ENCODE peak calls at places on chromosome 1, in four cellular contexts. One of them, this sample, is unnamed.
A peak's percentile ranks its signal among the peaks of the same experiment; 100 is the strongest.

GRCh38 chr1:7093297-7093696 is 308.0 kb downstream of the CAMTA1 start:
- DNase-seq in GM12878: no peak
- DNase-seq in A549: no peak
- DNase-seq in K562: no peak
- DNase-seq in this sample: no peak

GRCh38 chr1:41805771-41806471 is 112.8 kb downstream of the HIVEP3 start:
- DNase-seq in GM12878: no peak
- DNase-seq in K562: no peak
- DNase-seq in A549: no peak
- DNase-seq in this sample: no peak

GRCh38 chr1:15735304-15736034 is 589 bp upstream of the SLC25A34 start:
- DNase-seq in A549: no peak
- DNase-seq in K562: no peak
- DNase-seq in GM12878: no peak
- DNase-seq in this sample: no peak

GRCh38 chr1:202624088-202624780 is 86.0 kb downstream of the SYT2 start:
- DNase-seq in GM12878: no peak
- DNase-seq in A549: no peak
- DNase-seq in K562: no peak
- DNase-seq in this sample: no peak

GRCh38 chr1:34785875-34786470 is 5.0 kb downstream of the GJB3 start:
- DNase-seq in GM12878: no peak
- DNase-seq in A549: no peak
- DNase-seq in K562: no peak
- DNase-seq in this sample: no peak

GRCh38 chr1:8602471-8603219 is 214.8 kb downstream of the RERE start:
- DNase-seq in K562: no peak
- DNase-seq in A549: no peak
- DNase-seq in GM12878: no peak
- DNase-seq in this sample: no peak

GRCh38 chr1:7572654-7573152 is 198.4 kb upstream of the VAMP3 start:
- DNase-seq in GM12878: no peak
- DNase-seq in K562: peak; percentile 34
- DNase-seq in A549: no peak
- DNase-seq in this sample: no peak

GRCh38 chr1:98749152-98749756 is 87.7 kb downstream of the SNX7 start:
- DNase-seq in A549: peak; percentile 2
- DNase-seq in K562: no peak
- DNase-seq in GM12878: no peak
- DNase-seq in this sample: peak; percentile 7

GRCh38 chr1:5297199-5297877 is 642.9 kb downstream of the AJAP1 start:
- DNase-seq in K562: no peak
- DNase-seq in A549: no peak
- DNase-seq in GM12878: no peak
- DNase-seq in this sample: no peak

GRCh38 chr1:81617308-81618027 is 183.3 kb upstream of the ADGRL2 start:
- DNase-seq in K562: no peak
- DNase-seq in A549: no peak
- DNase-seq in GM12878: no peak
- DNase-seq in this sample: peak; percentile 4

GRCh38 chr1:212689196-212689710 is 10.4 kb downstream of the BATF3 start:
- DNase-seq in GM12878: no peak
- DNase-seq in A549: no peak
- DNase-seq in K562: no peak
- DNase-seq in this sample: no peak

GRCh38 chr1:41547781-41548560 is 63.5 kb upstream of the EDN2 start:
- DNase-seq in GM12878: no peak
- DNase-seq in A549: no peak
- DNase-seq in K562: no peak
- DNase-seq in this sample: no peak

GRCh38 chr1:16075337-16076002 is 2.0 kb upstream of the FAM131C start:
- DNase-seq in A549: no peak
- DNase-seq in K562: no peak
- DNase-seq in GM12878: no peak
- DNase-seq in this sample: peak; percentile 85

GRCh38 chr1:219329606-219330005 is 155.9 kb downstream of the LYPLAL1 start:
- DNase-seq in K562: no peak
- DNase-seq in GM12878: no peak
- DNase-seq in A549: no peak
- DNase-seq in this sample: peak; percentile 82

GRCh38 chr1:243558556-243558955 is 291.5 kb downstream of the AKT3 start:
- DNase-seq in K562: no peak
- DNase-seq in GM12878: no peak
- DNase-seq in A549: no peak
- DNase-seq in this sample: no peak

GRCh38 chr1:35708952-35709351 is 9.7 kb downstream of the C1orf216 start:
- DNase-seq in K562: no peak
- DNase-seq in A549: no peak
- DNase-seq in GM12878: no peak
- DNase-seq in this sample: no peak

GRCh38 chr1:116909511-116910378 is at the start of gene PTGFRN:
- DNase-seq in K562: peak; percentile 72
- DNase-seq in A549: peak; percentile 51
- DNase-seq in GM12878: no peak
- DNase-seq in this sample: peak; percentile 6

GRCh38 chr1:28443550-28443949 is 62.3 kb upstream of the RCC1 start:
- DNase-seq in K562: no peak
- DNase-seq in A549: no peak
- DNase-seq in GM12878: no peak
- DNase-seq in this sample: no peak

GRCh38 chr1:25617626-25618432 is 1.2 kb downstream of the MAN1C1 start:
- DNase-seq in K562: no peak
- DNase-seq in A549: no peak
- DNase-seq in GM12878: no peak
- DNase-seq in this sample: no peak

GRCh38 chr1:53733447-53733931 is 5.5 kb downstream of the GLIS1 start:
- DNase-seq in A549: no peak
- DNase-seq in K562: no peak
- DNase-seq in GM12878: no peak
- DNase-seq in this sample: no peak

GRCh38 chr1:115952547-115952946 is 23.8 kb upstream of the SLC22A15 start:
- DNase-seq in A549: no peak
- DNase-seq in GM12878: no peak
- DNase-seq in K562: no peak
- DNase-seq in this sample: no peak

GRCh38 chr1:171142451-171143121 is 42.5 kb upstream of the FMO2 start:
- DNase-seq in GM12878: no peak
- DNase-seq in K562: no peak
- DNase-seq in A549: no peak
- DNase-seq in this sample: peak; percentile 52

GRCh38 chr1:26887125-26887524 is 3.0 kb downstream of the GPN2 start:
- DNase-seq in K562: no peak
- DNase-seq in GM12878: no peak
- DNase-seq in A549: peak; percentile 46
- DNase-seq in this sample: peak; percentile 52

GRCh38 chr1:224493269-224493668 is 58.7 kb upstream of the WDR26 start:
- DNase-seq in A549: no peak
- DNase-seq in GM12878: no peak
- DNase-seq in K562: no peak
- DNase-seq in this sample: no peak

GRCh38 chr1:40017951-40018575 is 22.5 kb upstream of the CAP1 start:
- DNase-seq in K562: no peak
- DNase-seq in A549: peak; percentile 8
- DNase-seq in GM12878: no peak
- DNase-seq in this sample: no peak

GRCh38 chr1:110056776-110057175 is 13.7 kb downstream of the ALX3 start:
- DNase-seq in GM12878: no peak
- DNase-seq in K562: no peak
- DNase-seq in A549: no peak
- DNase-seq in this sample: peak; percentile 73

DNA sequence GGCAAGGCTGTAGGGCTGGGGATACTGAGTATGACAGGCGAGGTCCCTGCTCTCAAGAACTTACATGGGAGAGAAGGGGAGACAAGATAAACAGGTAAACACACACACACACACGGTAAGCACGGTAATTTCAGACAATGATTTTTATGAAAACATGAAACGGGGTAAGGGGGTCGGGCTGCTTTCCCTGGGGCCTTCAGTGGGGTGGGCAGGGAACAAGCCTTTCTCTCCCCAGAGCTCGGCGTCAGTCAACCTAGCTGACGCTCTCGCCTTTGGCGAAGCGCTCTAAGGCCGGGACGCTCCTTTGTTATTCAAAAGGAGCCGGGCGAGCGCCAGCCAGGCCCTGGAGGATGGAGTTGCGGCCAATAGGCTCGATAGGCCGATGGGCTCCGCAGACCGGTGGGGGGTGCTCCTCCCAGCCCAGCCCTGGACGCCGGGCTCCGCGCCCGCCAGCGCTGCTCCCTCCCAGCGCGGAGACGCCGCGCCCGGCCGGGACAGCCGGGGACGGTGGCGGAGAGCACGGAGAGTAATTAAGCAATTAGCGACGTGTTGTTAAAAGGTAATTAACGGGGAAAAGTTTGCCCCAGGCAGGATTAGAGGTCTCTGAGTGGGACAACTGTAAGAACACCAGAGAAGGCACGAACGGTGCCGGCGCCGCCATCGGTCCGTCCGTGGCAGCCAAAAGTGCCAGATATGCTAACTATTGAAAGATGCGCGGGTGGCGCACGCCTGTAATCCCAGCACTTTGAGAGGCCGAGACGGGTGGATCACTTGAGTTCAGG is 980 bp upstream of the INKA2 start:
- DNase-seq in A549: peak; percentile 72
- DNase-seq in GM12878: no peak
- DNase-seq in K562: no peak
- DNase-seq in this sample: peak; percentile 52
- TF ChIP-seq BHLHE40 in A549: no peak
- TF ChIP-seq BHLHE40 in GM12878: no peak
- TF ChIP-seq BHLHE40 in K562: no peak
- TF ChIP-seq BHLHE40 in this sample: no peak

DNA sequence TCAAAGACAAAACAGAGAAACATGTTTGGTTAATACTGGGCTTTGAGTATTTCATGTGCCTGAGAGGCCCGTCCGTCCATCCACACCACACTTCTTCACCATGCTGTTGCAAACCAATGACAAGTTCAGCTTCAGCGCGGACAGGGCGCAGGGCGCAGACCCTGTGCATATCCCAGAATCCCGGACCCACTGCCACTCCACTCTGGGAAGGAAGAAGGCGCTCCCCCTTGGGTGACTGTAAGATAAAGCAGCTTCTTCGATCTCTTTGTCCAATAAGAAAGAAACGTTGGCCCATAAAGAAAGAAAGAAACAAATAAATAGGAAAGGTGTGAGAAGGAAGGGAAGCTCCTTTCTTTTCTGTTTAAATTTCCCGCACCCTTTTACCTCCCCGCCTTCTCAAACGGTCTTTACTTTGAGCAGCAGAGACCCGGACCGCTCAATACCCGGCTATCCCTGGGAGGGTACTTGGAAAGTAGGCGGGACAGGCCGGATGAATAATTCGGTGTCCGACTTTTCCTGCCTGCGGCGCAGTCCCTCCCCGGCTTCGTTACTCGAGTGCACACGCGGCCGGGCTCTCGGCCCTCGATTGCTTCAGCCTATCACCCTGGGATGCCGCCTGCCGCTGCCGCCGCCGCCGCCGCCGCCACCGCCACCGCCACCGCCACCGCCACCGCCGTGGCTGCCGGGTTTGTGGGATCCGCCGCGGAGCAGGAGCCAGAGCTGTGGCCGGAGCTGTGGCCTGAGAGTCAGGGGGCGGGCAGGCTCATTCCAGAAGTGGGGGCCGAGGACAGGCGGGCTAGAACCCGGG is 550 bp upstream of the RASAL2 start:
- DNase-seq in K562: peak; percentile 94
- DNase-seq in A549: peak; percentile 96
- DNase-seq in GM12878: peak; percentile 27
- DNase-seq in this sample: peak; percentile 96
- TF ChIP-seq POLR2A in K562: peak; percentile 44
- TF ChIP-seq POLR2A in A549: peak; percentile 37
- TF ChIP-seq POLR2A in GM12878: no peak
- TF ChIP-seq POLR2A in this sample: no peak

GRCh38 chr1:96473791-96474452 is 247.7 kb upstream of the PTBP2 start:
- DNase-seq in K562: no peak
- DNase-seq in A549: no peak
- DNase-seq in GM12878: no peak
- DNase-seq in this sample: peak; percentile 79
- TF ChIP-seq ELK1 in K562: no peak
- TF ChIP-seq ELK1 in A549: no peak
- TF ChIP-seq ELK1 in GM12878: no peak
- TF ChIP-seq ELK1 in this sample: no peak

GRCh38 chr1:23979387-23980005 is 631 bp downstream of the SRSF10 start:
- DNase-seq in K562: no peak
- DNase-seq in GM12878: no peak
- DNase-seq in A549: no peak
- DNase-seq in this sample: no peak
- TF ChIP-seq BHLHE40 in K562: no peak
- TF ChIP-seq BHLHE40 in GM12878: no peak
- TF ChIP-seq BHLHE40 in A549: no peak
- TF ChIP-seq BHLHE40 in this sample: no peak

GRCh38 chr1:51070011-51070410 is 32.0 kb upstream of the C1orf185 start:
- DNase-seq in K562: no peak
- DNase-seq in A549: no peak
- DNase-seq in GM12878: no peak
- DNase-seq in this sample: no peak
- TF ChIP-seq POLR2A in K562: no peak
- TF ChIP-seq POLR2A in A549: no peak
- TF ChIP-seq POLR2A in GM12878: no peak
- TF ChIP-seq POLR2A in this sample: no peak

GRCh38 chr1:168467452-168467851 is 76.3 kb downstream of the XCL2 start:
- DNase-seq in K562: no peak
- DNase-seq in A549: no peak
- DNase-seq in GM12878: peak; percentile 38
- DNase-seq in this sample: no peak

GRCh38 chr1:168465942-168466702 is 77.7 kb downstream of the XCL2 start:
- DNase-seq in GM12878: peak; percentile 88
- DNase-seq in K562: peak; percentile 81
- DNase-seq in A549: no peak
- DNase-seq in this sample: peak; percentile 46

GRCh38 chr1:168468822-168469221 is 75.0 kb downstream of the XCL2 start:
- DNase-seq in K562: no peak
- DNase-seq in A549: no peak
- DNase-seq in GM12878: no peak
- DNase-seq in this sample: no peak

GRCh38 chr1:168468042-168468809 is 75.6 kb downstream of the XCL2 start:
- DNase-seq in GM12878: no peak
- DNase-seq in K562: no peak
- DNase-seq in A549: no peak
- DNase-seq in this sample: no peak

GRCh38 chr1:168466703-168467081 is 77.1 kb downstream of the XCL2 start:
- DNase-seq in GM12878: peak; percentile 51
- DNase-seq in A549: no peak
- DNase-seq in K562: no peak
- DNase-seq in this sample: no peak
- TF ChIP-seq ELK1 in GM12878: no peak
- TF ChIP-seq ELK1 in A549: no peak
- TF ChIP-seq ELK1 in K562: no peak
- TF ChIP-seq ELK1 in this sample: no peak

GRCh38 chr1:198072177-198072576 is 84.6 kb upstream of the NEK7 start:
- DNase-seq in A549: no peak
- DNase-seq in GM12878: no peak
- DNase-seq in K562: no peak
- DNase-seq in this sample: no peak
- TF ChIP-seq BHLHE40 in A549: no peak
- TF ChIP-seq BHLHE40 in GM12878: no peak
- TF ChIP-seq BHLHE40 in K562: no peak
- TF ChIP-seq BHLHE40 in this sample: no peak

This sample was measured in IMR-90.